ENCODE peak calls at places on chromosomes 6 and 20, in four cellular contexts. One of them, this sample, is unnamed.

GRCh38 chr6:107154131-107154906 is 39.0 kb upstream of the BEND3 start:
- DNase-seq in AG09319: no peak
- DNase-seq in stimulated activated CD4-positive, alpha-beta T cell treated with anti-CD3 and anti-CD28 coated beads, Interleukin-4, amount 100 ng/mL, for 4 hours: no peak
- DNase-seq in posterior cingulate gyrus: peak
- DNase-seq in this sample: no peak

GRCh38 chr6:85802162-85802561 is 159.5 kb upstream of the SYNCRIP start:
- DNase-seq in AG09319: no peak
- DNase-seq in posterior cingulate gyrus: no peak
- DNase-seq in stimulated activated CD4-positive, alpha-beta T cell treated with anti-CD3 and anti-CD28 coated beads, Interleukin-4, amount 100 ng/mL, for 4 hours: no peak
- DNase-seq in this sample: no peak

GRCh38 chr20:56859751-56860366 is 230.8 kb downstream of the TFAP2C start:
- DNase-seq in AG09319: no peak
- DNase-seq in posterior cingulate gyrus: no peak
- DNase-seq in stimulated activated CD4-positive, alpha-beta T cell treated with anti-CD3 and anti-CD28 coated beads, Interleukin-4, amount 100 ng/mL, for 4 hours: no peak
- DNase-seq in this sample: no peak

GRCh38 chr20:31842471-31843157 is 2.8 kb downstream of the FOXS1 start:
- DNase-seq in posterior cingulate gyrus: no peak
- DNase-seq in AG09319: no peak
- DNase-seq in stimulated activated CD4-positive, alpha-beta T cell treated with anti-CD3 and anti-CD28 coated beads, Interleukin-4, amount 100 ng/mL, for 4 hours: no peak
- DNase-seq in this sample: peak

GRCh38 chr6:142279350-142280180 is 22.2 kb upstream of the ADGRG6 start:
- DNase-seq in stimulated activated CD4-positive, alpha-beta T cell treated with anti-CD3 and anti-CD28 coated beads, Interleukin-4, amount 100 ng/mL, for 4 hours: no peak
- DNase-seq in posterior cingulate gyrus: no peak
- DNase-seq in AG09319: no peak
- DNase-seq in this sample: no peak

GRCh38 chr20:39036851-39037250 is 74.7 kb downstream of the DHX35 start:
- DNase-seq in posterior cingulate gyrus: no peak
- DNase-seq in AG09319: no peak
- DNase-seq in stimulated activated CD4-positive, alpha-beta T cell treated with anti-CD3 and anti-CD28 coated beads, Interleukin-4, amount 100 ng/mL, for 4 hours: no peak
- DNase-seq in this sample: no peak

GRCh38 chr6:65707134-65707826 is at the start of gene EYS:
- DNase-seq in stimulated activated CD4-positive, alpha-beta T cell treated with anti-CD3 and anti-CD28 coated beads, Interleukin-4, amount 100 ng/mL, for 4 hours: no peak
- DNase-seq in posterior cingulate gyrus: no peak
- DNase-seq in AG09319: no peak
- DNase-seq in this sample: no peak

GRCh38 chr20:1491281-1491840 is at the start of gene SIRPB2:
- DNase-seq in AG09319: no peak
- DNase-seq in stimulated activated CD4-positive, alpha-beta T cell treated with anti-CD3 and anti-CD28 coated beads, Interleukin-4, amount 100 ng/mL, for 4 hours: no peak
- DNase-seq in posterior cingulate gyrus: peak
- DNase-seq in this sample: no peak

GRCh38 chr20:8589956-8590355 is 457.9 kb downstream of the PLCB1 start:
- DNase-seq in stimulated activated CD4-positive, alpha-beta T cell treated with anti-CD3 and anti-CD28 coated beads, Interleukin-4, amount 100 ng/mL, for 4 hours: no peak
- DNase-seq in AG09319: no peak
- DNase-seq in posterior cingulate gyrus: no peak
- DNase-seq in this sample: no peak

GRCh38 chr6:137745321-137745720 is 121.7 kb upstream of the TNFAIP3 start:
- DNase-seq in AG09319: no peak
- DNase-seq in stimulated activated CD4-positive, alpha-beta T cell treated with anti-CD3 and anti-CD28 coated beads, Interleukin-4, amount 100 ng/mL, for 4 hours: no peak
- DNase-seq in posterior cingulate gyrus: no peak
- DNase-seq in this sample: no peak

GRCh38 chr6:131886517-131886916 is 64.7 kb downstream of the CCN2 start:
- DNase-seq in AG09319: no peak
- DNase-seq in stimulated activated CD4-positive, alpha-beta T cell treated with anti-CD3 and anti-CD28 coated beads, Interleukin-4, amount 100 ng/mL, for 4 hours: no peak
- DNase-seq in posterior cingulate gyrus: no peak
- DNase-seq in this sample: no peak

GRCh38 chr6:4344317-4344899 is 209.0 kb upstream of the ECI2 start:
- DNase-seq in stimulated activated CD4-positive, alpha-beta T cell treated with anti-CD3 and anti-CD28 coated beads, Interleukin-4, amount 100 ng/mL, for 4 hours: no peak
- DNase-seq in AG09319: no peak
- DNase-seq in posterior cingulate gyrus: no peak
- DNase-seq in this sample: no peak

GRCh38 chr6:116616757-116617093 is 446 bp downstream of the RSPH4A start:
- DNase-seq in posterior cingulate gyrus: peak
- DNase-seq in AG09319: no peak
- DNase-seq in stimulated activated CD4-positive, alpha-beta T cell treated with anti-CD3 and anti-CD28 coated beads, Interleukin-4, amount 100 ng/mL, for 4 hours: peak
- DNase-seq in this sample: no peak

GRCh38 chr6:80132942-80133517 is 26.6 kb downstream of the BCKDHB start:
- DNase-seq in stimulated activated CD4-positive, alpha-beta T cell treated with anti-CD3 and anti-CD28 coated beads, Interleukin-4, amount 100 ng/mL, for 4 hours: peak
- DNase-seq in AG09319: no peak
- DNase-seq in posterior cingulate gyrus: peak
- DNase-seq in this sample: peak

GRCh38 chr20:22583773-22584629 is at the start of gene FOXA2:
- DNase-seq in posterior cingulate gyrus: peak
- DNase-seq in stimulated activated CD4-positive, alpha-beta T cell treated with anti-CD3 and anti-CD28 coated beads, Interleukin-4, amount 100 ng/mL, for 4 hours: no peak
- DNase-seq in AG09319: no peak
- DNase-seq in this sample: no peak

GRCh38 chr20:44092551-44093248 is 94.3 kb downstream of the JPH2 start:
- DNase-seq in stimulated activated CD4-positive, alpha-beta T cell treated with anti-CD3 and anti-CD28 coated beads, Interleukin-4, amount 100 ng/mL, for 4 hours: no peak
- DNase-seq in posterior cingulate gyrus: no peak
- DNase-seq in AG09319: peak
- DNase-seq in this sample: peak

GRCh38 chr20:30594112-30594511 is 663.4 kb upstream of the DEFB115 start:
- DNase-seq in posterior cingulate gyrus: peak
- DNase-seq in stimulated activated CD4-positive, alpha-beta T cell treated with anti-CD3 and anti-CD28 coated beads, Interleukin-4, amount 100 ng/mL, for 4 hours: no peak
- DNase-seq in AG09319: no peak
- DNase-seq in this sample: no peak

GRCh38 chr6:109025639-109026038 is 69.0 kb downstream of the SESN1 start:
- DNase-seq in stimulated activated CD4-positive, alpha-beta T cell treated with anti-CD3 and anti-CD28 coated beads, Interleukin-4, amount 100 ng/mL, for 4 hours: no peak
- DNase-seq in AG09319: no peak
- DNase-seq in posterior cingulate gyrus: no peak
- DNase-seq in this sample: no peak

GRCh38 chr6:8389034-8389818 is 46.1 kb downstream of the SLC35B3 start:
- DNase-seq in AG09319: no peak
- DNase-seq in stimulated activated CD4-positive, alpha-beta T cell treated with anti-CD3 and anti-CD28 coated beads, Interleukin-4, amount 100 ng/mL, for 4 hours: no peak
- DNase-seq in posterior cingulate gyrus: no peak
- DNase-seq in this sample: no peak

GRCh38 chr6:21653902-21654301 is 60.4 kb downstream of the SOX4 start:
- DNase-seq in AG09319: no peak
- DNase-seq in posterior cingulate gyrus: peak
- DNase-seq in stimulated activated CD4-positive, alpha-beta T cell treated with anti-CD3 and anti-CD28 coated beads, Interleukin-4, amount 100 ng/mL, for 4 hours: no peak
- DNase-seq in this sample: no peak

This sample was measured in fibroblast of the conjunctiva.